ENCODE peak calls at places on chromosomes 11 and 22, in four cellular contexts. U is IMR-90, S is PC-9, C is mammary epithelial cell. O is an unnamed sample.

GRCh38 chr11:123063396-123064267 is 1.7 kb upstream of the HSPA8 start:
- DNase-seq in U (peak; percentile 59), C (peak; percentile 60), S (no peak), O (peak; percentile 78)

GRCh38 chr11:8267831-8268529 is 4.3 kb upstream of the LMO1 start:
- DNase-seq in S (no peak), C (no peak), U (no peak), O (no peak)

GRCh38 chr11:120546312-120547205 is 35.0 kb downstream of the GRIK4 start:
- DNase-seq in S (peak; percentile 91), C (peak; percentile 96), U (peak; percentile 98), O (peak; percentile 96)

GRCh38 chr22:33883961-33884808 is 36.1 kb downstream of the LARGE1 start:
- DNase-seq in C (no peak), U (no peak), S (peak; percentile 72), O (no peak)

GRCh38 chr11:110962907-110963306 is 250.7 kb upstream of the ARHGAP20 start:
- DNase-seq in S (no peak), U (peak; percentile 77), C (no peak), O (peak; percentile 31)

GRCh38 chr22:24001314-24001713 is 3.9 kb downstream of the GSTT4 start:
- DNase-seq in C (no peak), S (no peak), U (no peak), O (no peak)

GRCh38 chr22:24435323-24435645 is 7.9 kb downstream of the ADORA2A start:
- DNase-seq in U (no peak), C (no peak), S (no peak), O (no peak)

GRCh38 chr11:70456921-70457532 is 58.7 kb downstream of the CTTN start:
- DNase-seq in U (peak; percentile 31), S (no peak), C (no peak), O (peak; percentile 68)

GRCh38 chr22:46499798-46500174 is 37.6 kb downstream of the CELSR1 start:
- DNase-seq in S (no peak), U (no peak), C (no peak), O (no peak)

GRCh38 chr11:10678106-10678505 is 15.4 kb downstream of the IRAG1 start:
- DNase-seq in C (no peak), U (no peak), S (no peak), O (no peak)

GRCh38 chr11:7637447-7638157 is 35.7 kb downstream of the CYB5R2 start:
- DNase-seq in C (peak; percentile 58), U (peak; percentile 65), S (no peak), O (peak; percentile 51)

DNA sequence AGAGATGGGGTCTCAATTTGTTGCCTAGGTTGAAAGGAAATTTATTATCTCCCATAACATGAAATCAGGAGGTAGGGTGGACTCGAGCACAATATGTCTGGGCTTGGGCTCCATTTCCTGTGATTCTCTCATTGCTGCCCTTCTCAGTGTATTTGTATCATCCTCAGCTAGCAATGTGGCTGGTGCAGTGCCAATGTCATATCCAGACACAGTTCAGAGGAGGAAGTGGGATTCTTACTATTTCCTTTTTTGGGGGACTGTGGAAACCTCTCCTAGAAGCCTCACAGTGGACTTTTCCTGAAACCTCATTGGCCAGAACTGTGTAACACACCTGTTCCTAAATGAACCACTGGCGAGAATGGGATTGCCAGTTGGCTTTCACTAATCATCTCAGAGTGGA is 21.0 kb upstream of the SWAP70 start:
- DNase-seq in C (no peak), S (no peak), U (no peak), O (no peak)
- H2AFZ ChIP-seq in C (no peak overlapping the region), S (no peak overlapping the region), U (no peak overlapping the region), O (no peak overlapping the region)

GRCh38 chr11:43943357-43943930 is 1.0 kb downstream of the C11orf96 start:
- DNase-seq in C (no peak), U (peak; percentile 17), S (no peak), O (peak; percentile 51)
- H3K27ac ChIP-seq in C (no peak overlapping the region), U (no peak overlapping the region), S (no peak overlapping the region), O (no peak overlapping the region)

GRCh38 chr11:62401356-62401755 is 17.5 kb upstream of the SCGB1A1 start:
- DNase-seq in C (no peak), S (no peak), U (no peak), O (no peak)
- H2AFZ ChIP-seq in C (peak overlapping the region; percentile 54), S (no peak overlapping the region), U (peak overlapping the region; percentile 86), O (no peak overlapping the region)

GRCh38 chr22:20749453-20749852 is 24.5 kb upstream of the SERPIND1 start:
- DNase-seq in S (no peak), C (no peak), U (no peak), O (no peak)

GRCh38 chr22:20751185-20751851 is 22.6 kb upstream of the SERPIND1 start:
- DNase-seq in C (no peak), S (no peak), U (no peak), O (peak; percentile 1)

GRCh38 chr22:20748820-20749428 is 25.0 kb upstream of the SERPIND1 start:
- DNase-seq in C (no peak), U (peak; percentile 52), S (no peak), O (no peak)

GRCh38 chr22:20752104-20752741 is 21.7 kb upstream of the SERPIND1 start:
- DNase-seq in U (no peak), S (no peak), C (no peak), O (no peak)

GRCh38 chr22:20750461-20751184 is 23.3 kb upstream of the SERPIND1 start:
- DNase-seq in C (peak; percentile 82), U (peak; percentile 90), S (no peak), O (peak; percentile 91)
- H3K27ac ChIP-seq in C (no peak overlapping the region), U (no peak overlapping the region), S (no peak overlapping the region), O (peak overlapping the region; percentile 60)

DNA sequence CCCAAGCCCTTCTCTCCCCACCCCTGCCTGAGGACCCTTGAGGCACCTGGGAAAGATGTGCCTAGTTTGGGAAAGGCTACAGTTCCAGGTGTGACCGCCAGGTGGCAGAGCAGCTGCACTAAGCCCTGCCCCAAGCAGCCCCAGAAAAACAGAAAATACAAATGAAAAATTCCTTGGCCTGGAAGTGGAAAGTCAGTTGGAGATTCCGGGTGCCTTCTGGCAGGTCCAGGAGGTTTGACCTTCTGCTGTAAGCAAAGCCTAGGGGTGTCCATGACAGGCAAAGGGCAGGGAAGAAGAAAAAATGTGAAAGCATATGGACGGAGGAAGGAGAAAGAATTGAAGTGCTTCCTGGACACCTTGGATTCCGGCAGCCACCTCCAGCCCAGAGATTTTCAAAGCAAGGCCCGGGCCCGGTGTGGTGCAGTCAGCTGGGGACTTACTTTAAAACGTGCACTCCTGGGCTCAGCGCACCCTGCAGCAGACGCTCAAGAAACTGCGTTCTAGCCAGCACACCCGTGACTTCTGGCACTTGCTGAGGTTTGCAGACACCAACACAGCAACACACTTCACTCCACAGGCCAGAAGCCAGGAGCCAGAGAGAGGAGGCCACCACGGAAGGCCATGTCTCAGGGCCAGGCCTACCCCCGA is 37.3 kb upstream of the SLC22A12 start:
- DNase-seq in S (no peak), U (peak; percentile 22), C (no peak), O (peak; percentile 34)
- H2AFZ ChIP-seq in S (no peak overlapping the region), U (peak overlapping the region; percentile 77), C (peak overlapping the region; percentile 4), O (no peak overlapping the region)

GRCh38 chr11:911890-912219 is 1.2 kb upstream of the CHID1 start:
- DNase-seq in U (no peak), C (no peak), S (no peak), O (no peak)

GRCh38 chr11:909406-909805 is 1.2 kb downstream of the CHID1 start:
- DNase-seq in C (no peak), S (no peak), U (no peak), O (no peak)

GRCh38 chr11:911031-911889 is 650 bp upstream of the CHID1 start:
- DNase-seq in U (peak; percentile 64), C (peak; percentile 38), S (peak; percentile 61), O (peak; percentile 75)

GRCh38 chr11:910589-911030 is at the start of gene CHID1:
- DNase-seq in C (peak; percentile 86), U (peak; percentile 67), S (peak; percentile 66), O (peak; percentile 71)

GRCh38 chr11:910044-910588 is 494 bp downstream of the CHID1 start:
- DNase-seq in C (no peak), U (no peak), S (no peak), O (no peak)
- H3K27ac ChIP-seq in C (peak overlapping the region; percentile 3), U (peak overlapping the region; percentile 56), S (no peak overlapping the region), O (no peak overlapping the region)

DNA sequence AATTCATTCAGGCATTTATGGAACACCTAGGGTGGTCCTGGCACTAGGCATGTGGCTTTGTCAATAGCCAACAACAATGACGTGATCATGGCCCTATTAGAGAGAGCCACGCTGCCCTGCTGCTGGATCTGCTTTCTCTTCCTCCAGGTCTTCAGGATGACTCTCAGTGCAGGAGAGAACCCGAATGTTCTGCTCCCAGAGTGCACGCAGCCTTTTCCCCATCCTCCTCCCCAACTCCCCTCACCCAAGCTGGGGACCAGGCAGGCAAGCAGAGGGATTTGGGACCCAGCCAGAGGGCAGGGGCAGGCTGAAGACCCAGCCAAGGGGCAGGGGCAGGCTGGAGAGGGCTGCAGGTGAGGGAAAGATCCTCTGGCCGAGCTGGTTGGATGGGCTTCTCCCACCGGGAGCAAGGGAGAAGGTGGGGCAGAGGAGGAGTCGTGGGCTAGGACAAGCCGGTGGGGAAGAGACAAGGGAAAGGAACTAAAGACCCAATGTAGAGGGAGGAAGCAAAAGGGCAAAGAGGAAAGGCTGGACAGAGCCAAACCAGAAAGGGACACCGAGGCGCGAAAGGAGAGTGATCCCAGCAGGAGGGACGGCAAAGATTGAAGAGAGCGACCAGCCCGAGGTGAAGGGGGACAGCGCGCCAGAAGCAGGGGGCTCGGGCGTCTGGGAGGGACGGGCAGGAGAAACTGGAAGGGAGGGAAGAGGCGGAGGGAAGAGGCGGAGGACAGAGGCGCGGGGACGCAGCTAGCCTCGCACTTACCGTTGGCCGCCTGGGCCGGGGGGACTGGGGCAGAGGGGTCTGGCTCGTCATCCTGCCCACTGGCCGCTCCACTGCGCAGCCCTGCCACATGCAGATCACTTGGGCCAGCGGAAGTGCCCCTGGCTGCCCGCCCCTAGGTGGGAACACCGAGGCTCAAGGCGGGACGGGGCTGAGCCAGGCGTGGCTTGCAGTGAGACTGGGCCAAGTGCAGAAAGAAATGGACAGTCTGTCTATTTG is at the start of gene KCTD14:
- DNase-seq in S (no peak), U (no peak), C (peak; percentile 37), O (no peak)
- H2AFZ ChIP-seq in S (peak within 1 kb of the TSS; percentile 18), U (peak within 1 kb of the TSS; percentile 95), C (peak within 1 kb of the TSS; percentile 93), O (peak within 1 kb of the TSS; percentile 99)

DNA sequence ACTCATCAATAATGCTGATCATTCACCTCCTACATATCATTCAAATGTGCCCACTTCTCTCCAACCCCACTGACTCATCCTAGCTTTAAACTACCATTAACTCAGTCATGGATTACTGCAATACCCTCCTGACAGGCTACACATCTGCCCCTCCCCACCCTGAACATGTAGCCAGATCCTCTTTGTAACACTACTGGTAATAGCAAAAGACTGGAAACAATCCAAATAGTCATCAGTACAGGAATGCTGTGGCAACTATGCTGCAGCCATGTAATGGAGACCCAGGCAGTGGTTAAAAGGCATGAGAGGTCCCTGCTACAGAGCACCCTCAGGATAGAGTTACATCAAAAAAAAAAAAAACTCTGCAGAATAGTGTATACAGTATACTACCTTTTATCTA is 16.6 kb downstream of the SLC43A3 start:
- DNase-seq in S (peak; percentile 35), U (peak; percentile 96), C (peak; percentile 28), O (peak; percentile 32)
- H3K27ac ChIP-seq in S (no peak overlapping the region), U (no peak overlapping the region), C (no peak overlapping the region), O (no peak overlapping the region)

GRCh38 chr11:72721689-72722049 is 30.5 kb downstream of the ARAP1 start:
- DNase-seq in U (no peak), C (no peak), S (no peak), O (no peak)

GRCh38 chr11:72720806-72721205 is 31.4 kb downstream of the ARAP1 start:
- DNase-seq in U (no peak), C (no peak), S (no peak), O (no peak)

GRCh38 chr11:72721276-72721675 is 30.9 kb downstream of the ARAP1 start:
- DNase-seq in C (no peak), S (no peak), U (no peak), O (no peak)

GRCh38 chr11:72723508-72723907 is 28.7 kb downstream of the ARAP1 start:
- DNase-seq in S (no peak), C (no peak), U (no peak), O (no peak)

GRCh38 chr11:72722050-72722748 is 30.0 kb downstream of the ARAP1 start:
- DNase-seq in C (peak; percentile 84), U (peak; percentile 89), S (peak; percentile 85), O (peak; percentile 93)
- H2AFZ ChIP-seq in C (peak overlapping the region; percentile 82), U (peak overlapping the region; percentile 97), S (peak overlapping the region; percentile 76), O (peak overlapping the region; percentile 80)

O was measured in mesenchymal stem cell.